ENCODE peak calls at places on chromosomes 11 and 22, in eight cellular contexts. Z is hippocampal formation; N is stimulated activated CD4-positive, alpha-beta T cell treated with anti-CD3 and anti-CD28 coated beads, Interleukin-4, amount 100 ng/mL, for 48 hours; P is HS-27A; C is OCI-LY7; G is stromal cell of bone marrow; I is activated CD4-positive, alpha-beta T cell treated with anti-CD3 and anti-CD28 coated beads, Interleukin-2, amount 50 U/mL, for 48 hours; F is stimulated activated effector memory CD8-positive, alpha-beta T cell treated with anti-CD3 and anti-CD28 coated beads, Interleukin-12 subunit alpha, Interleukin-12 subunit beta, amount 100 ng/mL, for 72 hours. E is an unnamed sample.

GRCh38 chr11:124277207-124277606 is 21.0 kb downstream of the OR8G5 start:
- DNase-seq in Z (no peak), G (no peak), F (no peak), I (no peak), P (no peak), N (no peak), C (no peak), E (no peak)

GRCh38 chr11:65003282-65003681 is 6.5 kb upstream of the BATF2 start:
- DNase-seq in N (no peak), G (no peak), I (no peak), F (no peak), P (no peak), C (no peak), Z (no peak), E (no peak)

GRCh38 chr22:38238519-38239051 is 34.2 kb downstream of the TMEM184B start:
- DNase-seq in P (no peak), N (no peak), I (no peak), G (no peak), C (no peak), Z (peak), F (no peak), E (no peak)

GRCh38 chr11:58318532-58318931 is 40.3 kb downstream of the OR5B17 start:
- DNase-seq in C (no peak), F (no peak), P (no peak), I (no peak), N (no peak), G (no peak), Z (no peak), E (no peak)

GRCh38 chr11:121681536-121681935 is 228.8 kb upstream of the SORL1-AS1 start:
- DNase-seq in G (no peak), C (no peak), N (no peak), Z (no peak), F (no peak), P (no peak), I (no peak), E (no peak)

GRCh38 chr11:73298233-73298632 is 9.8 kb upstream of the ARHGEF17 start:
- DNase-seq in G (no peak), Z (no peak), N (no peak), I (no peak), P (no peak), C (no peak), F (no peak), E (no peak)

GRCh38 chr11:14789879-14790484 is 102.0 kb downstream of the CYP2R1 start:
- DNase-seq in Z (no peak), N (no peak), P (no peak), C (peak), I (no peak), G (no peak), F (no peak), E (no peak)

GRCh38 chr22:43118024-43118849 is 7.7 kb downstream of the BIK start:
- DNase-seq in G (no peak), F (no peak), Z (no peak), P (no peak), C (peak), I (no peak), N (no peak), E (no peak)

GRCh38 chr22:45082795-45083194 is 73.0 kb upstream of the PHF21B start:
- DNase-seq in C (no peak), G (no peak), N (no peak), F (no peak), I (peak), P (no peak), Z (no peak), E (no peak)

GRCh38 chr11:35335226-35335625 is 84.1 kb downstream of the SLC1A2 start:
- DNase-seq in C (no peak), P (no peak), Z (no peak), N (no peak), G (no peak), I (no peak), F (no peak), E (no peak)

GRCh38 chr11:112292785-112293407 is 32.2 kb upstream of the PLET1 start:
- DNase-seq in N (no peak), P (peak), F (no peak), Z (no peak), C (no peak), G (peak), I (no peak), E (no peak)

GRCh38 chr22:45218974-45219373 is 21.7 kb downstream of the KIAA0930 start:
- DNase-seq in I (peak), G (no peak), F (peak), C (peak), N (peak), P (no peak), Z (no peak), E (peak)

GRCh38 chr22:28799125-28799833 is 1.1 kb downstream of the XBP1 start:
- DNase-seq in P (peak), G (peak), Z (no peak), I (peak), F (peak), C (peak), N (no peak), E (peak)

GRCh38 chr22:41501209-41501608 is 32.3 kb downstream of the ACO2 start:
- DNase-seq in I (no peak), F (no peak), N (no peak), G (no peak), C (peak), Z (peak), P (no peak), E (no peak)

E was measured in stimulated activated naive CD4-positive, alpha-beta T cell treated with Interleukin-2 at 50 U/mL for 16 hours.